ENCODE peak calls at places on chromosomes 4 and X, in four cellular contexts. L is AG08396; Y is stimulated activated CD4-positive, alpha-beta T cell treated with anti-CD3 and anti-CD28 coated beads, Interleukin-15, amount 100 ng/mL, for 24 hours; G is kidney glomerular epithelial cell. C is an unnamed sample.
A peak's percentile ranks its signal among the peaks of the same experiment; 100 is the strongest.

GRCh38 chrX:150935466-150935865 is 37.0 kb upstream of the CD99L2 start:
- DNase-seq in L (peak; percentile 52), Y (no peak), G (peak; percentile 33), C (no peak)

GRCh38 chr4:47045261-47045660 is 13.9 kb downstream of the GABRB1 start:
- DNase-seq in L (no peak), Y (no peak), G (no peak), C (no peak)

GRCh38 chr4:119525005-119525749 is 103.4 kb downstream of the PDE5A start:
- DNase-seq in L (peak; percentile 37), Y (no peak), G (peak; percentile 73), C (no peak)

GRCh38 chr4:137892134-137892533 is 350.0 kb downstream of the SLC7A11 start:
- DNase-seq in L (no peak), Y (no peak), G (no peak), C (no peak)

GRCh38 chr4:7430368-7430964 is 4.3 kb downstream of the PSAPL1 start:
- DNase-seq in L (no peak), Y (no peak), G (no peak), C (peak; percentile 0)

GRCh38 chrX:31223817-31224216 is 152.0 kb upstream of the FTHL17 start:
- DNase-seq in L (peak; percentile 12), Y (no peak), G (no peak), C (no peak)

GRCh38 chr4:76694056-76694455 is 203.9 kb downstream of the SOWAHB start:
- DNase-seq in L (no peak), Y (no peak), G (no peak), C (no peak)

GRCh38 chrX:120262781-120263719 is 12.4 kb downstream of the ZBTB33 start:
- DNase-seq in L (no peak), Y (no peak), G (no peak), C (no peak)

GRCh38 chr4:149911995-149912394 is 96.4 kb upstream of the IQCM start:
- DNase-seq in L (no peak), Y (no peak), G (peak; percentile 7), C (no peak)

GRCh38 chr4:64581422-64581821 is 172.2 kb upstream of the TECRL start:
- DNase-seq in L (no peak), Y (no peak), G (no peak), C (no peak)

GRCh38 chr4:41853973-41854372 is 81.3 kb upstream of the TMEM33 start:
- DNase-seq in L (no peak), Y (no peak), G (no peak), C (no peak)

GRCh38 chr4:90137545-90137944 is 10.4 kb downstream of the CCSER1 start:
- DNase-seq in L (no peak), Y (no peak), G (peak; percentile 25), C (no peak)

GRCh38 chr4:102196221-102196620 is 149.1 kb downstream of the SLC39A8 start:
- DNase-seq in L (peak; percentile 11), Y (no peak), G (no peak), C (no peak)

GRCh38 chr4:154406022-154406835 is 85.4 kb downstream of the DCHS2 start:
- DNase-seq in L (no peak), Y (no peak), G (no peak), C (no peak)

GRCh38 chr4:139200102-139200501 is 23.1 kb upstream of the ELF2 start:
- DNase-seq in L (no peak), Y (no peak), G (no peak), C (no peak)

GRCh38 chr4:26048378-26048882 is 134.4 kb downstream of the SMIM20 start:
- DNase-seq in L (peak; percentile 90), Y (no peak), G (peak; percentile 56), C (no peak)

GRCh38 chr4:54318904-54319303 is 89.8 kb downstream of the PDGFRA start:
- DNase-seq in L (peak; percentile 71), Y (peak; percentile 21), G (no peak), C (no peak)

GRCh38 chr4:76354517-76355473 is 48.3 kb downstream of the STBD1 start:
- DNase-seq in L (no peak), Y (peak; percentile 23), G (no peak), C (no peak)